ENCODE peak calls at places on chromosomes 3 and 15, in eight cellular contexts. Q is astrocyte of the spinal cord; P is nephron progenitor cell; V is iPS-NIHi11; H is WTC11; K is activated effector memory CD4-positive, alpha-beta T cell treated with Interleukin-2 at 50 U/mL for 16 hours; F is T-helper 1 cell; C is H9. N is an unnamed sample.
A peak's percentile ranks its signal among the peaks of the same experiment; 100 is the strongest.

GRCh38 chr3:102179321-102180290 is 255.2 kb upstream of the ZPLD1 start:
- DNase-seq in Q (peak; percentile 49), P (no peak), V (no peak), H (no peak), K (no peak), F (no peak), C (no peak), N (peak; percentile 77)

GRCh38 chr3:149090907-149091306 is 4.6 kb upstream of the HLTF start:
- DNase-seq in Q (no peak), P (no peak), V (no peak), H (no peak), K (no peak), F (no peak), C (no peak), N (no peak)

GRCh38 chr3:197029511-197030167 is at the start of gene MELTF:
- DNase-seq in Q (peak; percentile 27), P (peak; percentile 84), V (peak; percentile 99), H (peak; percentile 70), K (peak; percentile 59), F (peak; percentile 72), C (peak; percentile 80), N (peak; percentile 70)

GRCh38 chr15:100263031-100263430 is 78.7 kb downstream of the ADAMTS17 start:
- DNase-seq in Q (no peak), P (no peak), V (no peak), H (no peak), K (no peak), F (no peak), C (no peak), N (no peak)

GRCh38 chr15:77329202-77329601 is 90.7 kb downstream of the PEAK1 start:
- DNase-seq in Q (no peak), P (no peak), V (no peak), H (no peak), K (no peak), F (no peak), C (no peak), N (peak; percentile 42)

GRCh38 chr3:177357352-177358084 is 160.2 kb upstream of the TBL1XR1 start:
- DNase-seq in Q (peak; percentile 88), P (no peak), V (peak; percentile 44), H (no peak), K (no peak), F (no peak), C (no peak), N (peak; percentile 89)

GRCh38 chr15:49789436-49789835 is 168.6 kb downstream of the DTWD1 start:
- DNase-seq in Q (peak; percentile 2), P (no peak), V (no peak), H (no peak), K (no peak), F (no peak), C (no peak), N (no peak)

GRCh38 chr3:129211772-129212171 is 28.1 kb upstream of the CNBP start:
- DNase-seq in Q (peak; percentile 81), P (no peak), V (peak; percentile 44), H (no peak), K (no peak), F (no peak), C (peak; percentile 30), N (peak; percentile 43)

GRCh38 chr15:72474912-72475601 is 927 bp downstream of the ARIH1 start:
- DNase-seq in Q (peak; percentile 76), P (peak; percentile 75), V (peak; percentile 71), H (peak; percentile 71), K (peak; percentile 74), F (peak; percentile 76), C (peak; percentile 70), N (peak; percentile 81)

GRCh38 chr3:197407526-197407925 is 109.1 kb upstream of the DLG1 start:
- DNase-seq in Q (no peak), P (no peak), V (no peak), H (no peak), K (no peak), F (no peak), C (no peak), N (no peak)

GRCh38 chr15:85543741-85544155 is 163.3 kb downstream of the AKAP13 start:
- DNase-seq in Q (no peak), P (no peak), V (peak; percentile 22), H (peak; percentile 52), K (no peak), F (peak; percentile 10), C (peak; percentile 55), N (no peak)

GRCh38 chr15:68384451-68385239 is 47.3 kb downstream of the ITGA11 start:
- DNase-seq in Q (peak; percentile 91), P (no peak), V (no peak), H (peak; percentile 4), K (no peak), F (no peak), C (peak; percentile 9), N (peak; percentile 98)

GRCh38 chr15:48981941-48982340 is 18.2 kb upstream of the SHC4 start:
- DNase-seq in Q (no peak), P (no peak), V (no peak), H (no peak), K (no peak), F (no peak), C (no peak), N (no peak)

GRCh38 chr15:48925714-48926223 is 38.0 kb downstream of the SHC4 start:
- DNase-seq in Q (peak; percentile 92), P (no peak), V (no peak), H (no peak), K (no peak), F (no peak), C (no peak), N (peak; percentile 93)

GRCh38 chr15:57323806-57324589 is 52.3 kb upstream of the CGNL1 start:
- DNase-seq in Q (peak; percentile 77), P (no peak), V (peak; percentile 61), H (no peak), K (no peak), F (no peak), C (peak; percentile 84), N (no peak)

GRCh38 chr3:71456155-71456554 is 127.4 kb downstream of the FOXP1 start:
- DNase-seq in Q (no peak), P (no peak), V (no peak), H (no peak), K (no peak), F (no peak), C (no peak), N (peak; percentile 22)

GRCh38 chr3:69433938-69434263 is 48.0 kb upstream of the FRMD4B start:
- DNase-seq in Q (no peak), P (no peak), V (no peak), H (no peak), K (no peak), F (no peak), C (no peak), N (peak; percentile 74)

GRCh38 chr15:94324117-94324826 is 92.9 kb downstream of the MCTP2 start:
- DNase-seq in Q (peak; percentile 63), P (peak; percentile 58), V (peak; percentile 72), H (peak; percentile 43), K (peak; percentile 20), F (peak; percentile 28), C (peak; percentile 67), N (peak; percentile 77)

GRCh38 chr3:65951836-65952505 is 86.7 kb downstream of the MAGI1 start:
- DNase-seq in Q (no peak), P (no peak), V (no peak), H (no peak), K (no peak), F (no peak), C (no peak), N (peak; percentile 34)

GRCh38 chr3:15497984-15498383 is 23.5 kb downstream of the COLQ start:
- DNase-seq in Q (no peak), P (no peak), V (no peak), H (no peak), K (no peak), F (no peak), C (no peak), N (no peak)

GRCh38 chr3:97694876-97695275 is 69.7 kb upstream of the ARL6 start:
- DNase-seq in Q (no peak), P (no peak), V (no peak), H (no peak), K (no peak), F (no peak), C (no peak), N (no peak)

GRCh38 chr3:160413613-160414248 is 14.3 kb downstream of the SMC4 start:
- DNase-seq in Q (peak; percentile 84), P (peak; percentile 73), V (peak; percentile 65), H (peak; percentile 71), K (peak; percentile 26), F (peak; percentile 52), C (peak; percentile 68), N (peak; percentile 87)

GRCh38 chr3:181722156-181722555 is 10.4 kb downstream of the SOX2 start:
- DNase-seq in Q (no peak), P (no peak), V (no peak), H (no peak), K (no peak), F (no peak), C (no peak), N (no peak)

GRCh38 chr3:46110701-46111493 is 83.6 kb upstream of the XCR1 start:
- DNase-seq in Q (peak; percentile 93), P (no peak), V (peak; percentile 46), H (no peak), K (no peak), F (no peak), C (no peak), N (peak; percentile 66)

GRCh38 chr3:40939113-40940070 is 259.9 kb upstream of the CTNNB1 start:
- DNase-seq in Q (peak; percentile 42), P (no peak), V (no peak), H (no peak), K (no peak), F (no peak), C (no peak), N (peak; percentile 8)

GRCh38 chr3:58608648-58609047 is 31.5 kb upstream of the FAM107A start:
- DNase-seq in Q (no peak), P (no peak), V (peak; percentile 36), H (no peak), K (no peak), F (no peak), C (no peak), N (no peak)

GRCh38 chr3:38266810-38267209 is 1.2 kb downstream of the SLC22A13 start:
- DNase-seq in Q (no peak), P (no peak), V (no peak), H (no peak), K (no peak), F (no peak), C (no peak), N (no peak)

GRCh38 chr3:49647741-49648140 is 26.4 kb upstream of the APEH start:
- DNase-seq in Q (no peak), P (no peak), V (no peak), H (no peak), K (no peak), F (no peak), C (no peak), N (peak; percentile 20)

GRCh38 chr3:41649129-41649739 is 312.7 kb downstream of the ULK4 start:
- DNase-seq in Q (no peak), P (no peak), V (no peak), H (no peak), K (no peak), F (no peak), C (no peak), N (no peak)

GRCh38 chr3:115062009-115062408 is 85.1 kb downstream of the ZBTB20 start:
- DNase-seq in Q (no peak), P (no peak), V (no peak), H (no peak), K (no peak), F (no peak), C (no peak), N (no peak)

GRCh38 chr3:188956839-188957489 is 214.8 kb upstream of the TPRG1 start:
- DNase-seq in Q (peak; percentile 80), P (no peak), V (peak; percentile 54), H (no peak), K (no peak), F (no peak), C (no peak), N (peak; percentile 75)

GRCh38 chr3:181486496-181486895 is 225.2 kb upstream of the SOX2 start:
- DNase-seq in Q (no peak), P (no peak), V (no peak), H (no peak), K (no peak), F (no peak), C (no peak), N (no peak)

GRCh38 chr3:127541320-127541719 is 49.2 kb downstream of the TPRA1 start:
- DNase-seq in Q (no peak), P (no peak), V (no peak), H (no peak), K (no peak), F (no peak), C (no peak), N (no peak)

GRCh38 chr3:3191675-3192480 is 12.4 kb upstream of the CRBN start:
- DNase-seq in Q (no peak), P (no peak), V (no peak), H (no peak), K (no peak), F (no peak), C (no peak), N (peak; percentile 9)

N was measured in mesenchymal stem cell.